ENCODE peak calls at places on chromosomes 3 and 15, in ten cellular contexts. S is activated CD4-positive, alpha-beta T cell treated with anti-CD3 and anti-CD28 coated beads, Interleukin-2, amount 50 U/mL, for 24 hours; J is SHP77 treated with DMSO at 0.1 percent for 48 hours; H is ELF-1; A is iPS-NIHi11; F is NCI-H1092 treated with DMSO at 0.1 percent for 48 hours; Y is astrocyte of the spinal cord; C is pons; O is cardiac muscle cell; N is breast epithelium. L is an unnamed sample.

GRCh38 chr15:83283813-83284562 is 476 bp downstream of the BNC1 start:
- DNase-seq in Y (peak; percentile 53), A (peak; percentile 52), S (no peak), H (peak; percentile 17), F (no peak), J (no peak), N (no peak), O (peak; percentile 17), C (no peak), L (no peak)

GRCh38 chr3:48716508-48716981 is 476 bp downstream of the IP6K2 start:
- DNase-seq in F (peak; percentile 40), O (peak; percentile 18), H (no peak), A (no peak), J (no peak), S (peak; percentile 6), Y (no peak), C (no peak), N (no peak), L (peak; percentile 7)

GRCh38 chr3:170062769-170063168 is 25.0 kb downstream of the GPR160 start:
- DNase-seq in Y (no peak), S (no peak), J (no peak), C (no peak), O (no peak), F (no peak), A (peak; percentile 53), N (no peak), H (no peak), L (no peak)

GRCh38 chr3:32934150-32934742 is 17.2 kb upstream of the CCR4 start:
- DNase-seq in S (no peak), F (peak; percentile 14), N (no peak), Y (no peak), C (peak; percentile 6), A (peak; percentile 33), H (no peak), O (peak; percentile 42), J (no peak), L (no peak)

GRCh38 chr3:195905970-195906864 is 2.1 kb downstream of the TNK2 start:
- DNase-seq in C (no peak), S (peak; percentile 14), H (no peak), F (peak; percentile 17), A (no peak), N (no peak), J (no peak), Y (peak; percentile 50), O (no peak), L (no peak)

GRCh38 chr3:156642750-156643728 is 31.4 kb upstream of the TIPARP start:
- DNase-seq in J (no peak), N (no peak), A (no peak), O (no peak), F (no peak), S (no peak), C (peak; percentile 58), Y (no peak), H (peak; percentile 7), L (no peak)

GRCh38 chr15:74264081-74264501 is 28.0 kb downstream of the CCDC33 start:
- DNase-seq in J (no peak), N (no peak), Y (no peak), F (peak; percentile 86), A (peak; percentile 49), C (no peak), H (no peak), O (no peak), S (no peak), L (no peak)

GRCh38 chr15:88882745-88883144 is 12.6 kb downstream of the HAPLN3 start:
- DNase-seq in A (no peak), H (no peak), S (no peak), F (no peak), Y (peak; percentile 67), C (no peak), N (no peak), J (no peak), O (no peak), L (no peak)

GRCh38 chr3:42526616-42527367 is 24.3 kb downstream of the VIPR1 start:
- DNase-seq in O (peak; percentile 27), F (no peak), H (peak; percentile 9), S (no peak), C (no peak), J (no peak), Y (no peak), N (no peak), A (peak; percentile 62), L (peak; percentile 39)

GRCh38 chr3:54733079-54733478 is 194.8 kb downstream of the LRTM1 start:
- DNase-seq in Y (no peak), S (no peak), A (no peak), N (no peak), H (no peak), J (peak; percentile 46), C (no peak), F (peak; percentile 12), O (no peak), L (no peak)

GRCh38 chr3:42749753-42750231 is 23.3 kb downstream of the CCDC13 start:
- DNase-seq in Y (no peak), H (peak; percentile 94), A (peak; percentile 67), O (peak; percentile 40), F (no peak), N (no peak), S (no peak), C (peak; percentile 76), J (no peak), L (no peak)

GRCh38 chr15:81216411-81216810 is 19.7 kb downstream of the IL16 start:
- DNase-seq in O (no peak), C (no peak), H (peak; percentile 17), F (no peak), N (no peak), A (peak; percentile 50), J (no peak), S (no peak), Y (no peak), L (no peak)

GRCh38 chr3:152430223-152431002 is 161.7 kb downstream of the MBNL1 start:
- DNase-seq in J (no peak), A (no peak), H (no peak), N (no peak), S (no peak), Y (no peak), C (no peak), O (peak; percentile 84), F (no peak), L (no peak)

GRCh38 chr3:162285252-162285651 is 788.6 kb downstream of the OTOL1 start:
- DNase-seq in O (no peak), N (no peak), H (no peak), Y (no peak), J (no peak), A (no peak), S (no peak), F (no peak), C (no peak), L (no peak)